ENCODE peak calls at places on chromosome 12, in seven cellular contexts. S is kidney epithelial cell, T is transverse colon, M is LNCaP clone FGC, G is neural crest cell, I is fibroblast of lung, K is WTC11. U is an unnamed sample.
A peak's percentile ranks its signal among the peaks of the same experiment; 100 is the strongest.

GRCh38 chr12:112191840-112192321 is 66.5 kb downstream of the TRAFD1 start:
- DNase-seq in K (no peak), G (no peak), M (no peak), I (no peak), T (no peak), S (no peak), U (no peak)

GRCh38 chr12:59036973-59037807 is 116.9 kb upstream of the LRIG3 start:
- DNase-seq in T (no peak), I (peak; percentile 88), M (no peak), G (no peak), S (no peak), K (no peak), U (no peak)

GRCh38 chr12:1130164-1130563 is 139.1 kb downstream of the ERC1 start:
- DNase-seq in G (no peak), I (peak; percentile 13), K (no peak), S (no peak), T (peak; percentile 80), M (peak; percentile 61), U (no peak)

GRCh38 chr12:65867428-65867827 is 43.1 kb downstream of the HMGA2 start:
- DNase-seq in I (peak; percentile 96), K (no peak), G (no peak), M (no peak), T (no peak), S (no peak), U (no peak)

GRCh38 chr12:62006076-62006732 is 254.0 kb upstream of the USP15 start:
- DNase-seq in G (peak; percentile 22), M (peak; percentile 26), I (peak; percentile 17), S (no peak), T (no peak), K (peak; percentile 23), U (peak; percentile 43)

GRCh38 chr12:43406797-43407196 is 145.2 kb downstream of the ADAMTS20 start:
- DNase-seq in G (no peak), T (no peak), K (no peak), M (no peak), I (no peak), S (no peak), U (no peak)

GRCh38 chr12:50249464-50250229 is 33.7 kb downstream of the LIMA1 start:
- DNase-seq in S (no peak), M (no peak), G (no peak), K (no peak), I (peak; percentile 58), T (no peak), U (no peak)

GRCh38 chr12:71160585-71160984 is 2.8 kb upstream of the TSPAN8 start:
- DNase-seq in T (no peak), G (no peak), K (no peak), S (no peak), M (no peak), I (peak; percentile 17), U (no peak)

GRCh38 chr12:57240926-57241555 is 9.9 kb downstream of the STAC3 start:
- DNase-seq in I (no peak), T (peak; percentile 28), M (no peak), G (no peak), K (peak; percentile 71), S (no peak), U (peak; percentile 49)

GRCh38 chr12:125149160-125150108 is 84.2 kb downstream of the AACS start:
- DNase-seq in T (peak; percentile 51), S (no peak), I (no peak), G (no peak), K (no peak), M (no peak), U (peak; percentile 83)

DNA sequence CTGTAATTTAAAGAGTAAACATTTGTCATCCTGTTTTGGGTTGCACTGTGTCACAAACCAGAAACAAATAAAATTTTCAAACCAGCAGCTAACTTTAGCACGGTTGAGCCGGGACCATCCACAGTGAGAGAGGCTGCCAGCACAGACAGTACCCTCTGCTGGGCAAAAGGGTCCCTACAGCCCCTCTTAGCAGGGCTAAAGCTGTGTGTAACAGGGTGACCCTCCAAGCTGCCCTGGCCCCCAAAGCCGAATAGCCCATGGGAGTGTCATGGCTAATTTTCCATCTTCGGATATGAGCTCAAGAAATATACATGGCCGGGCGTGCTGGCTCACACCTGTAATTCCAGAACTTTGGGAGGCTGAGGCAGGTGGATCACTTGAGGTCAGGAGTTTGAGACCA is 157.1 kb upstream of the GRIN2B start:
- DNase-seq in I (no peak), T (no peak), S (no peak), G (peak; percentile 8), K (peak; percentile 64), M (no peak), U (no peak)
- TF ChIP-seq CTCF in I (no peak), T (no peak), S (peak; percentile 13), G (peak; percentile 62), K (peak; percentile 50), M (no peak), U (no peak)

GRCh38 chr12:47949441-47950341 is 13.7 kb upstream of the TMEM106C start:
- DNase-seq in T (peak; percentile 88), I (peak; percentile 73), M (peak; percentile 60), K (peak; percentile 85), G (peak; percentile 72), S (peak; percentile 25), U (peak; percentile 83)
- TF ChIP-seq CTCF in T (peak; percentile 94), I (peak; percentile 91), M (peak; percentile 88), K (peak; percentile 88), G (peak; percentile 88), S (peak; percentile 97), U (peak; percentile 88)

DNA sequence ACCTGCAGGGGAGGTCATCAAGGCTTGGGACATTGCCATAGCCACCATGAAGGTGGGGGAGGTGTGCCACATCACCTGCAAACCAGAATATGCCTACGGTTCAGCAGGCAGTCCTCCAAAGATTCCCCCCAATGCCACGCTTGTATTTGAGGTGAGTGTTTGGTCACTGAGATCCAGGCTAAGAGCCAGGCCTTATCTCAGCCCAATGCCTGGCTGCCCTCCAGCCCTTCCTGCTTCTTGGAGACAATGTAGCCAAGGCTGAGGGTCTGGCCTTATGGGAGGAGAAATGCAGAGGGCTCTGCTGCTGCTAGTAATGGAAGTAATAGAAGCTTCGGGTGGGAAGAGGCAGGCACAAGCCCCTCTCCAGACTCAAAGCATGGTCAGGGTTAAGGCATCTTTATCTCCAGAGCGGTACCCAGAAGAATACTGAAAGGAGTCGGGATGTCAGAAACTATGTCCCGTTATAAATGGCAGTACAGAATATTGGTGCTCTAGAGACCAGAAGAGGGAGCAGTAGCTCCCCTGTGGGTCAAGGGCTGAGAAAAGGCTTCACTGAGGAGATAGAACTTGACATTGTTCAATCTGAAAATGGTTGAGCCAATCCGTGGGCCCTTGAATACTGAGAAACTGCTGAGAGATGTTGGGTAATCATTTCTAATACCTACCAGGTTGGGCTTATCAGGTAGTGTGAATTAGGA is 3.1 kb downstream of the FKBP4 start:
- DNase-seq in M (no peak), G (no peak), T (no peak), K (no peak), I (peak; percentile 23), S (no peak), U (no peak)
- TF ChIP-seq CTCF in M (no peak), G (peak; percentile 25), T (no peak), K (no peak), I (no peak), S (peak; percentile 1), U (no peak)

GRCh38 chr12:23115984-23116383 is 491.0 kb downstream of the ETNK1 start:
- DNase-seq in S (no peak), K (no peak), I (no peak), T (no peak), G (no peak), M (no peak), U (no peak)

GRCh38 chr12:23108957-23109356 is 484.0 kb downstream of the ETNK1 start:
- DNase-seq in S (no peak), K (no peak), I (no peak), G (no peak), T (no peak), M (no peak), U (no peak)

GRCh38 chr12:23113781-23114180 is 488.8 kb downstream of the ETNK1 start:
- DNase-seq in I (peak; percentile 62), T (no peak), G (no peak), S (no peak), K (no peak), M (no peak), U (no peak)
- TF ChIP-seq CTCF in I (no peak), T (no peak), G (no peak), S (no peak), K (no peak), M (no peak), U (no peak)

GRCh38 chr12:3152013-3152412 is 74.8 kb downstream of the TSPAN9 start:
- DNase-seq in I (peak; percentile 49), T (no peak), S (no peak), G (no peak), M (no peak), K (peak; percentile 53), U (no peak)
- TF ChIP-seq CTCF in I (no peak), T (no peak), S (no peak), G (no peak), M (no peak), K (no peak), U (no peak)

DNA sequence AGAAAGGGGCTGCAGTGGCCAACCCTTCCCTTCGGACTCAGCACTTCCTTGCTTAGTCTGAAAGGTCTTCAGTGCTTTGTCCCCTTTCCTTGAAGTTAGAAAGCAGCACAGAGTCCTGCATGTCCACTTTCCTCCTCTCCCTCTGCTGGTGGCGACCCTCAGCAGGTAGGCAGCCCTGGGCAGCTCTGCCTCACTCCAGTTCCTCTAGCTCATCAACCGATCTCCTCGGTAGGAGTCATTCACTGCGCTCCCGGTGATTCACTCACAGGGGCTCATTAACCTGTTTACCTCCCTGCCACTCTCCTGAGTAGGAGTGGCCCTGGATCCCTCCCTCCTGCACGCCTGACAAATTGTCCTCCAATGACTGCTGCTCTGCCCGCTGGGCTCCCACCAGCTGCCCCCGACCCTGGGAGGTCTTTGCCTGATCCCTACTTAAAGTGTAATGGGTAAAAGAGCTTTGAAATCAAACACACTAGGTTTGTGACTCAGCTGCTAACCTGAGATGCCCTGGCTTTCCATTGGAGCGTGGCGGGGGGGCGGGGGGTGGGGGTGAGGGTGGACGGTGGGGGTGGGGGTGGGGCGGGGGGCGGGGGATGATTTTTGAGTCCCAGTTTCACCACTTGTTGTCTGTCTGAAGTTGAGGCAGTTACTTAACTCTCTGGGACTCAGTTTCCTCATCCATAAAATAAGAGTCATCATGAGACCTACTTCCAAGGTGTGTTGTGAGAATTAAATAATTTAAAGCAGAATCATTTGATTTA is 4.2 kb downstream of the SCNN1A start:
- DNase-seq in M (peak; percentile 74), I (peak; percentile 87), T (peak; percentile 84), S (peak; percentile 98), G (no peak), K (peak; percentile 87), U (no peak)
- TF ChIP-seq CTCF in M (no peak), I (no peak), T (no peak), S (peak; percentile 59), G (no peak), K (no peak), U (no peak)

DNA sequence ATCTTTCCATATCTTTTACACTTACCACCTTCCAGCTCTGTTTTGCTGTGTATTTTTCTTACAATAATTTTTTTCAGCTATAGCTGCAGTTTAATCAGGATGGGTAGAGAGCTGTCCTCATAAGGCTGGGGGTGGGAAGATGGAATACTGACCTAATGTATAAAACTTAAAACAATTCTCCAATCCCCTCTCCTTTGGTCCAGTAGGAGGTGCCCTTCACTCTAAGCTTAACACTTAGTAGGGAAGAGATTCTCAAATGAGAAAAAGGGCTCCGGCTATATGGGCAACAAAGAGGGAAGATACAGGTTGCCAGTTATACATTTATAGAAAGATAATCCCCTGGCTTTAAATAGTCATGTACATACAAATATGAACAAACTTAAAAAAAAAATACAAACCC is 2.8 kb downstream of the ORMDL2 start:
- DNase-seq in M (no peak), T (no peak), G (no peak), S (no peak), I (no peak), K (no peak), U (no peak)
- TF ChIP-seq CTCF in M (peak; percentile 3), T (no peak), G (peak; percentile 37), S (peak; percentile 17), I (peak; percentile 20), K (no peak), U (no peak)

GRCh38 chr12:95963104-95963503 is 20.0 kb downstream of the AMDHD1 start:
- DNase-seq in M (no peak), G (no peak), S (no peak), K (no peak), T (no peak), I (no peak), U (no peak)
- TF ChIP-seq CTCF in M (peak; percentile 5), G (peak; percentile 30), S (no peak), K (no peak), T (no peak), I (no peak), U (no peak)

U was measured in GM13976.